ENCODE peak calls at places on chromosomes 3 and 15, in four cellular contexts. H, K, S and T are unnamed samples.

GRCh38 chr3:187811580-187812250 is 66.4 kb upstream of the BCL6 start:
- DNase-seq in S (no peak), K (no peak), H (no peak), T (peak)

GRCh38 chr3:72306800-72307341 is 521.9 kb upstream of the PROK2 start:
- DNase-seq in K (no peak), S (no peak), H (no peak), T (no peak)

GRCh38 chr3:24523988-24524727 is 29.5 kb upstream of the THRB start:
- DNase-seq in K (no peak), S (no peak), H (peak), T (no peak)

GRCh38 chr3:16808393-16809107 is 76.2 kb upstream of the PLCL2 start:
- DNase-seq in K (no peak), H (no peak), S (no peak), T (no peak)

GRCh38 chr3:12993623-12994356 is 79.4 kb downstream of the IQSEC1 start:
- DNase-seq in H (no peak), S (peak), K (no peak), T (peak)

GRCh38 chr15:74830868-74831267 is 4.4 kb downstream of the CPLX3 start:
- DNase-seq in S (no peak), K (no peak), H (no peak), T (no peak)

GRCh38 chr3:4426261-4426781 is 40.7 kb downstream of the SUMF1 start:
- DNase-seq in K (no peak), S (no peak), H (no peak), T (no peak)

GRCh38 chr15:100254694-100255093 is 87.1 kb downstream of the ADAMTS17 start:
- DNase-seq in H (peak), K (no peak), S (no peak), T (no peak)

GRCh38 chr15:73335026-73335425 is 33.7 kb downstream of the HCN4 start:
- DNase-seq in S (no peak), K (no peak), H (no peak), T (no peak)

GRCh38 chr3:125187599-125187910 is 25.0 kb downstream of the SLC12A8 start:
- DNase-seq in S (no peak), H (no peak), K (no peak), T (no peak)

GRCh38 chr3:120370463-120370862 is 21.3 kb upstream of the LRRC58 start:
- DNase-seq in K (no peak), H (no peak), S (no peak), T (no peak)

GRCh38 chr3:119293105-119293683 is 989 bp upstream of the ARHGAP31 start:
- DNase-seq in S (no peak), H (no peak), K (no peak), T (no peak)

GRCh38 chr15:94135748-94136147 is 95.6 kb upstream of the MCTP2 start:
- DNase-seq in S (no peak), H (no peak), K (no peak), T (no peak)

GRCh38 chr3:63279442-63279841 is 1.3 kb downstream of the SYNPR start:
- DNase-seq in S (no peak), K (no peak), H (no peak), T (no peak)

GRCh38 chr15:73366766-73367623 is 1.8 kb downstream of the HCN4 start:
- DNase-seq in S (no peak), H (no peak), K (no peak), T (no peak)

GRCh38 chr3:189952272-189952671 is 168.4 kb downstream of the P3H2 start:
- DNase-seq in H (no peak), S (no peak), K (no peak), T (no peak)

GRCh38 chr3:150407818-150408231 is 273 bp upstream of the TSC22D2 start:
- DNase-seq in K (peak), H (peak), S (peak), T (no peak)

GRCh38 chr3:89372456-89372855 is 265.0 kb downstream of the EPHA3 start:
- DNase-seq in S (no peak), H (no peak), K (no peak), T (no peak)

GRCh38 chr3:77254967-77255831 is 215.3 kb downstream of the ROBO2 start:
- DNase-seq in K (peak), H (peak), S (peak), T (peak)

GRCh38 chr3:71815676-71816075 is 30.7 kb upstream of the PROK2 start:
- DNase-seq in K (no peak), S (no peak), H (no peak), T (no peak)

GRCh38 chr3:85760342-85760741 is 801.6 kb downstream of the CADM2 start:
- DNase-seq in S (no peak), H (no peak), K (no peak), T (no peak)

GRCh38 chr3:13077431-13078157 is 4.4 kb upstream of the IQSEC1 start:
- DNase-seq in H (no peak), S (no peak), K (peak), T (no peak)

DNA sequence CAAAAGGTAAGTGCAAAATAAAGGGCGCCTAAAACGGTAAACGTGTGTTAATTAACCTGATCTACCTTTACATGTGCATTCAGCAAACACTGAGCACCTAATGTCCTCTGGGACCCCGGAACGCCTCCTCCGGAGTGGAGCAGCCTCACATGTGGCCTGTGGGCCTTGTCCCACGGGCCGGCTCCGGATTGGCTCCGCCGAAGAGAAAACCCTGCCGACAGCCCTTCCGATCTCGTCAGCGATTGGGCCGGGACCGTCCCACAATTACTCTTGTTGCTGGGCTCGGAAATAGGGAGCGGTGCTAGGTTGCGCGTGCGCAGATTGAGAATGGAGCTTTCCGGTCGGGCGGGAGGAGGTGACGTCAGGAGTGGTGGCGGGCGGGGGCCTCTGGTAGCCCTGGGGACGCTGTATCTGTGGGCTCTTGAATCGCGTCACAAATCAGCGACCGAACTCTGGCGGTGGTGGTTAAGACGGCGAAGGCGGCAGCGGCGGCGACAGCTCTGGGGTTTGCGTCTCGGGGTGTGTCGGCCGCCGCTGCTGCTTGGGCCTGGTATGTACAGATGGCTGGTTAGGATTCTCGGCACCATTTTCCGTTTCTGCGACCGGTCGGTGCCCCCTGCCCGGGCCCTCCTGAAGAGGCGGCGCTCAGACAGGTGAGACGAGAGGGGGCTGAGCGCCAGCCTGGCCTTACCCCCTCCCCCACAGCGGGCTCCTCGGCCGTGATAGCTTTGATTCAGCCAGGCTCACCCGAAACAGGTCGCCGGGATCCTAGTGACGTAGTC is at the start of gene SENP2:
- DNase-seq in H (peak), K (peak), S (peak), T (peak)
- TF ChIP-seq POLR2A in H (peak), K (peak), S (peak), T (peak)

GRCh38 chr3:14150491-14151230 is 25.8 kb downstream of the TMEM43 start:
- DNase-seq in K (peak), H (no peak), S (no peak), T (no peak)

GRCh38 chr3:14152233-14152962 is 26.0 kb downstream of the XPC start:
- DNase-seq in H (no peak), K (no peak), S (no peak), T (no peak)

GRCh38 chr3:14152963-14153355 is 25.4 kb downstream of the XPC start:
- DNase-seq in K (no peak), H (no peak), S (no peak), T (no peak)

GRCh38 chr3:14150078-14150477 is 25.2 kb downstream of the TMEM43 start:
- DNase-seq in K (no peak), S (no peak), H (no peak), T (no peak)

DNA sequence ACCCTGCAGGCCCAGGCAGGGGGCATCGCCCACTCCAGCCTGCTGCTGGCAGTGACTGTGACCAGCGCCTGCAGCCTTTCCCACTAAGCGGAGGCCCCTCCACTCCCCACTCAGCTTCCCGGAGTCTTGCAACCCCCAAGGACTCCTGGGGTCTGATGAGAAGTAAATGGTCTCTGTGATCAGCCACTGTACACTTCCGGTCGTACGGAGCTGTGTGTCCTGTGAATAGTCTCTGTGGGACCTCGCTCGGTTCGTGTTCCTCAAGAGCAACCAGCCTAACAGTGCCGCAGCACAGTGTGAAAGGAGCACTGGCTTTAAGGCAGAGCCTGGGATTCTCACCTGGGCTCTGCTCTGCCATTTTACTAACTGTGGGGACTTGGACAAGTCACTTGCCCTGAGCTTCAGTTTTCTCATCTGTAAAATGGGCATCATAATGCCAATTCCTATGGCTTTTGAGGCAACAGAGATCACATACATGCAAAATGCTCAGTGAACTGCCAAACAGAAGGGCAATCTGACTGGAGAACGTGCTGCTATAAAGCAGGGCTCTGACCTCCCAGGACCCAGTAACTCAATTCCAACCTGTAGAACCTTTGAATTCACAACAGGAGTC is 26.7 kb downstream of the TMEM43 start:
- DNase-seq in H (no peak), K (no peak), S (no peak), T (no peak)
- TF ChIP-seq POLR2A in H (no peak), K (no peak), S (no peak), T (no peak)

GRCh38 chr15:61421470-61421869 is 192.4 kb upstream of the RORA start:
- DNase-seq in H (no peak), K (no peak), S (no peak), T (no peak)

GRCh38 chr15:61422773-61423172 is 193.7 kb upstream of the RORA start:
- DNase-seq in S (no peak), K (no peak), H (no peak), T (no peak)

GRCh38 chr15:61421938-61422337 is 192.8 kb upstream of the RORA start:
- DNase-seq in S (no peak), K (no peak), H (no peak), T (no peak)

GRCh38 chr15:61420546-61420945 is 191.4 kb upstream of the RORA start:
- DNase-seq in K (no peak), S (no peak), H (no peak), T (no peak)

DNA sequence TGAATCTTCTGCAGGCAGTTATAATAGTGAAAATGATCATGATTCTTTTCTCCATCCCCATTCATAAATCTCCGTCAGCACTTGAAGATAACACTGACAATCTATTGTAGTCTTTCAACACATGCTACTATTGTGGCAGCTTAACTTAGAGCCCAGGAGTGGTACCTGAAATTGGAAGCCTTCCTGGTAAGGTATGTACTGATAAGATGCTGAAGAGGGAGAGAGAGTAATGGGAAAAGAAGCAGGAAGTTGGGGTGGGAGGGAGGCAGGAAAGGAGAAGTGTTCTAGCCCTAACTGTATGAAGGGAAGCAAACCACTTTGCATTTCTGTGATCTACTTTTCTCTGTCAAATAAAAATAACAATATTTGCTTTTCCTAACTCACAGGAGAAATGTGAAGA is 197.4 kb upstream of the RORA start:
- DNase-seq in S (no peak), K (no peak), H (no peak), T (no peak)
- TF ChIP-seq POLR2A in S (no peak), K (no peak), H (no peak), T (no peak)

DNA sequence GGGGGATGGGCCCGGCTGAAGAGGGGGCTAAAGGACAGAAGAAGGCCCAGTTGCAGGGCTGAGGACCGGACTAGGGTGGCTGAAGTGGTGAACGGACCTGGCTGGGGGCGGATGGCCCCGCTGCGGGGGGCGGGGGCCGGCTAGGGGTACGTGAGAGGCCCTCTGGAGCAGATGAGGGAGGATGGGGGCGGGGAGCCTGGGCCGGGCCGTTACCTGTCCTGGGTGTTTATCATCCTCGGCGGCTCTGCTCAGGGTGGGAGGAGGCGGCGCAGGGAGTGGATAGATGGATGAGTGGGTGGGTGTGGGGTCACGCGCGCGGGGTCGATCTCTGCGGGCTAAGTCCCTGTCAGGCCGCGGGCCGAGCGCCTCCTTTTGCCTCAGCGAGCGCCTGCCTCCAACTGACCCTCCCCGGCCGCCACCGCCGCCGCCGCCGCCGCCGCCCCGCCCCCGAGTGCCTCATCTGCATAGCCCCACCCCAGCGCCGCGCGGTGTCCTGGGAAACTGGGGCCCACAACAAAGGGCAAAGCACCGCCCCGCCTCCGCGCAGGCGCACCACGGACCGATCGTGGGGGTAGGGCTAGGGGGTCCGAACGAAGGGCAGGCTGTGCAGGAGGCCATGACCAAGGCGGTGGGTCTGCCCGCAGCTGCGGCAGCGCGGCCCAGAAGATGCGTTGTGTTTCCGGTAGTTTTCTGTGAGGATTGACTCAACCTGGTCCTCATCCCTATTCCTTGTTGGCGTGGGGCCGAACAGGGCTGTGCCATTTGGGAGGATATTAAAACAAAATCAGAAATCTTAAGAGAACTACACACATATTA is 72.4 kb downstream of the RBPMS2 start:
- DNase-seq in H (peak), S (peak), K (peak), T (peak)
- TF ChIP-seq POLR2A in H (peak), S (peak), K (no peak), T (peak)

DNA sequence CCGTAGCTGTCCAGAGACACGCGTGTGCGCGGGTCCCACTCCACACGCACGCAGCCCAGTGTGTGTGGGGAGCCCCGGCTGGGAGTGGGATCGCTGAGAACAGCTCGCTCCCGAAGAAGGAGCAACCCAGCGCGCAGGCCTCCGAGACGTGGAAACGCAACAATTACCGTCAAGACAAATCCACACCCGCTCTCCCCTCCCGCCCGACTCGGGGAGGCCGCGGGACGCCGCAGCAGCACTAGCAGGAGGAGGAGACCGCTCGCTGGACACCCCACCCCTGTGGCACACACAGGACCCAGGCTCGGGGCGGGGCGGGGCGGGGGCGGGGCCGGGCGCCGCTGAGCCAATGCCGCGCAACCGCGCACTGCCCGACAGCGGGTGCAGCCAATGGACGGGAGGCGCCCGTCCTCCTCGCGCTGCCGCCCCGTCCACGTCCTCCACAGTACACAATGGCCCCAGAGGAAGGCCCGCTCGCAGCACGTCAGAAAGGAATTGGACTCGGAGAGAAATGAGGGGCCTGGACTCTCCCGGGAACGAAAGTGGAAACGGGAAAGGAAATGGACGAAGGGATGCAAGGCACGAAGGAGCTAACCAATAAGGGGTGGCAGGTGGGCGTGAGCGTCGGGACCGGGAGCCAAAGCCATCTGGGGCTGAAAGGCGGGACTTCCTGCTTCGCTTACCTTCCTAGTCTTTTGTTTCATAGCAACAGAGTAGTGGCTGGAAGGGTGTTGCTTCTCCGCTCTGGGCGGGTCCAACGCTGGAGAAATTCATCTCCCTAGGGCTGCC is at the start of gene CBLB:
- DNase-seq in S (peak), H (peak), K (peak), T (peak)
- TF ChIP-seq POLR2A in S (peak), H (peak), K (peak), T (peak)

GRCh38 chr15:34102175-34102925 is 467 bp downstream of the PGBD4 start:
- DNase-seq in K (no peak), H (no peak), S (no peak), T (no peak)
- TF ChIP-seq POLR2A in K (no peak), H (no peak), S (no peak), T (no peak)

GRCh38 chr3:129278439-129278969 is at the start of gene HMCES:
- DNase-seq in K (peak), H (peak), S (peak), T (peak)
- TF ChIP-seq POLR2A in K (no peak), H (peak), S (peak), T (peak)